ENCODE peak calls at places on chromosomes 2 and 18, in seven cellular contexts. One of them, this sample, is unnamed.

GRCh38 chr18:62458346-62458745 is 64.5 kb upstream of the ZCCHC2 start:
- DNase-seq in naive thymus-derived CD4-positive, alpha-beta T cell: no peak
- DNase-seq in choroid plexus epithelial cell: no peak
- DNase-seq in AG09309: no peak
- DNase-seq in cardiac fibroblast: no peak
- DNase-seq in colonic mucosa: no peak
- DNase-seq in astrocyte of the cerebellum: no peak
- DNase-seq in this sample: no peak

GRCh38 chr2:234978466-234979203 is 26.8 kb downstream of the SH3BP4 start:
- DNase-seq in colonic mucosa: peak
- DNase-seq in choroid plexus epithelial cell: no peak
- DNase-seq in astrocyte of the cerebellum: no peak
- DNase-seq in cardiac fibroblast: peak
- DNase-seq in AG09309: no peak
- DNase-seq in naive thymus-derived CD4-positive, alpha-beta T cell: no peak
- DNase-seq in this sample: no peak

GRCh38 chr2:222701709-222702108 is 30.3 kb downstream of the MOGAT1 start:
- DNase-seq in cardiac fibroblast: no peak
- DNase-seq in astrocyte of the cerebellum: no peak
- DNase-seq in AG09309: no peak
- DNase-seq in choroid plexus epithelial cell: no peak
- DNase-seq in colonic mucosa: no peak
- DNase-seq in naive thymus-derived CD4-positive, alpha-beta T cell: no peak
- DNase-seq in this sample: no peak

GRCh38 chr2:218849721-218850120 is 9.9 kb upstream of the WNT6 start:
- DNase-seq in AG09309: no peak
- DNase-seq in naive thymus-derived CD4-positive, alpha-beta T cell: no peak
- DNase-seq in astrocyte of the cerebellum: no peak
- DNase-seq in colonic mucosa: no peak
- DNase-seq in cardiac fibroblast: peak
- DNase-seq in choroid plexus epithelial cell: no peak
- DNase-seq in this sample: no peak

GRCh38 chr2:19607931-19608762 is 249.7 kb upstream of the OSR1 start:
- DNase-seq in cardiac fibroblast: peak
- DNase-seq in astrocyte of the cerebellum: peak
- DNase-seq in choroid plexus epithelial cell: peak
- DNase-seq in naive thymus-derived CD4-positive, alpha-beta T cell: no peak
- DNase-seq in colonic mucosa: no peak
- DNase-seq in AG09309: no peak
- DNase-seq in this sample: no peak

GRCh38 chr2:88874063-88874657 is 182.7 kb downstream of the RPIA start:
- DNase-seq in cardiac fibroblast: peak
- DNase-seq in choroid plexus epithelial cell: peak
- DNase-seq in astrocyte of the cerebellum: peak
- DNase-seq in naive thymus-derived CD4-positive, alpha-beta T cell: peak
- DNase-seq in AG09309: peak
- DNase-seq in colonic mucosa: peak
- DNase-seq in this sample: no peak

GRCh38 chr18:48818329-48819254 is 132.2 kb downstream of the SMAD7 start:
- DNase-seq in AG09309: no peak
- DNase-seq in naive thymus-derived CD4-positive, alpha-beta T cell: no peak
- DNase-seq in astrocyte of the cerebellum: no peak
- DNase-seq in colonic mucosa: no peak
- DNase-seq in choroid plexus epithelial cell: no peak
- DNase-seq in cardiac fibroblast: no peak
- DNase-seq in this sample: no peak

GRCh38 chr2:224324604-224325003 is 77.3 kb downstream of the FAM124B start:
- DNase-seq in naive thymus-derived CD4-positive, alpha-beta T cell: no peak
- DNase-seq in choroid plexus epithelial cell: no peak
- DNase-seq in cardiac fibroblast: no peak
- DNase-seq in astrocyte of the cerebellum: no peak
- DNase-seq in colonic mucosa: no peak
- DNase-seq in AG09309: no peak
- DNase-seq in this sample: no peak

GRCh38 chr2:41967426-41968181 is 80.2 kb upstream of the PKDCC start:
- DNase-seq in colonic mucosa: peak
- DNase-seq in astrocyte of the cerebellum: no peak
- DNase-seq in naive thymus-derived CD4-positive, alpha-beta T cell: no peak
- DNase-seq in cardiac fibroblast: no peak
- DNase-seq in AG09309: no peak
- DNase-seq in choroid plexus epithelial cell: no peak
- DNase-seq in this sample: no peak

GRCh38 chr18:3340015-3340681 is 78.2 kb downstream of the MYL12B start:
- DNase-seq in AG09309: no peak
- DNase-seq in choroid plexus epithelial cell: peak
- DNase-seq in cardiac fibroblast: peak
- DNase-seq in colonic mucosa: no peak
- DNase-seq in astrocyte of the cerebellum: no peak
- DNase-seq in naive thymus-derived CD4-positive, alpha-beta T cell: no peak
- DNase-seq in this sample: no peak

GRCh38 chr2:72155737-72156136 is 8.1 kb upstream of the CYP26B1 start:
- DNase-seq in choroid plexus epithelial cell: no peak
- DNase-seq in colonic mucosa: no peak
- DNase-seq in cardiac fibroblast: no peak
- DNase-seq in naive thymus-derived CD4-positive, alpha-beta T cell: no peak
- DNase-seq in astrocyte of the cerebellum: no peak
- DNase-seq in AG09309: no peak
- DNase-seq in this sample: no peak

GRCh38 chr2:233627331-233628025 is 8.8 kb upstream of the UGT1A10 start:
- DNase-seq in colonic mucosa: no peak
- DNase-seq in astrocyte of the cerebellum: no peak
- DNase-seq in choroid plexus epithelial cell: no peak
- DNase-seq in AG09309: no peak
- DNase-seq in cardiac fibroblast: no peak
- DNase-seq in naive thymus-derived CD4-positive, alpha-beta T cell: no peak
- DNase-seq in this sample: no peak

GRCh38 chr2:74985983-74986382 is 27.5 kb downstream of the POLE4 start:
- DNase-seq in colonic mucosa: no peak
- DNase-seq in astrocyte of the cerebellum: no peak
- DNase-seq in naive thymus-derived CD4-positive, alpha-beta T cell: no peak
- DNase-seq in cardiac fibroblast: no peak
- DNase-seq in choroid plexus epithelial cell: peak
- DNase-seq in AG09309: no peak
- DNase-seq in this sample: no peak

GRCh38 chr18:62663731-62664336 is 51.5 kb upstream of the PHLPP1 start:
- DNase-seq in cardiac fibroblast: peak
- DNase-seq in AG09309: peak
- DNase-seq in colonic mucosa: no peak
- DNase-seq in astrocyte of the cerebellum: no peak
- DNase-seq in naive thymus-derived CD4-positive, alpha-beta T cell: no peak
- DNase-seq in choroid plexus epithelial cell: peak
- DNase-seq in this sample: peak

GRCh38 chr2:102337012-102337411 is 18.6 kb upstream of the IL18R1 start:
- DNase-seq in AG09309: no peak
- DNase-seq in naive thymus-derived CD4-positive, alpha-beta T cell: no peak
- DNase-seq in cardiac fibroblast: peak
- DNase-seq in colonic mucosa: no peak
- DNase-seq in choroid plexus epithelial cell: peak
- DNase-seq in astrocyte of the cerebellum: no peak
- DNase-seq in this sample: no peak

GRCh38 chr18:48932822-48933510 is 17.8 kb downstream of the SMAD7 start:
- DNase-seq in AG09309: no peak
- DNase-seq in colonic mucosa: no peak
- DNase-seq in cardiac fibroblast: peak
- DNase-seq in astrocyte of the cerebellum: no peak
- DNase-seq in naive thymus-derived CD4-positive, alpha-beta T cell: no peak
- DNase-seq in choroid plexus epithelial cell: peak
- DNase-seq in this sample: no peak

GRCh38 chr2:138600732-138601437 is 99.3 kb downstream of the SPOPL start:
- DNase-seq in colonic mucosa: no peak
- DNase-seq in AG09309: no peak
- DNase-seq in astrocyte of the cerebellum: no peak
- DNase-seq in cardiac fibroblast: peak
- DNase-seq in choroid plexus epithelial cell: no peak
- DNase-seq in naive thymus-derived CD4-positive, alpha-beta T cell: no peak
- DNase-seq in this sample: no peak

GRCh38 chr2:120875431-120875830 is 139.8 kb downstream of the GLI2 start:
- DNase-seq in naive thymus-derived CD4-positive, alpha-beta T cell: no peak
- DNase-seq in cardiac fibroblast: no peak
- DNase-seq in choroid plexus epithelial cell: no peak
- DNase-seq in colonic mucosa: no peak
- DNase-seq in astrocyte of the cerebellum: no peak
- DNase-seq in AG09309: no peak
- DNase-seq in this sample: no peak

GRCh38 chr18:48868468-48869466 is 82.0 kb downstream of the SMAD7 start:
- DNase-seq in cardiac fibroblast: no peak
- DNase-seq in colonic mucosa: no peak
- DNase-seq in naive thymus-derived CD4-positive, alpha-beta T cell: no peak
- DNase-seq in AG09309: no peak
- DNase-seq in astrocyte of the cerebellum: no peak
- DNase-seq in choroid plexus epithelial cell: peak
- DNase-seq in this sample: peak

GRCh38 chr2:43097650-43098049 is 128.8 kb downstream of the ZFP36L2 start:
- DNase-seq in colonic mucosa: no peak
- DNase-seq in cardiac fibroblast: no peak
- DNase-seq in AG09309: no peak
- DNase-seq in naive thymus-derived CD4-positive, alpha-beta T cell: no peak
- DNase-seq in astrocyte of the cerebellum: no peak
- DNase-seq in choroid plexus epithelial cell: no peak
- DNase-seq in this sample: no peak

GRCh38 chr2:128276878-128277675 is 41.6 kb downstream of the HS6ST1 start:
- DNase-seq in choroid plexus epithelial cell: no peak
- DNase-seq in AG09309: no peak
- DNase-seq in astrocyte of the cerebellum: peak
- DNase-seq in naive thymus-derived CD4-positive, alpha-beta T cell: no peak
- DNase-seq in cardiac fibroblast: no peak
- DNase-seq in colonic mucosa: no peak
- DNase-seq in this sample: no peak

GRCh38 chr18:50594931-50595330 is 35.0 kb downstream of the MAPK4 start:
- DNase-seq in naive thymus-derived CD4-positive, alpha-beta T cell: no peak
- DNase-seq in cardiac fibroblast: no peak
- DNase-seq in AG09309: no peak
- DNase-seq in choroid plexus epithelial cell: peak
- DNase-seq in colonic mucosa: no peak
- DNase-seq in astrocyte of the cerebellum: no peak
- DNase-seq in this sample: no peak

GRCh38 chr2:16378031-16378430 is 287.6 kb downstream of the CYRIA start:
- DNase-seq in colonic mucosa: no peak
- DNase-seq in naive thymus-derived CD4-positive, alpha-beta T cell: no peak
- DNase-seq in astrocyte of the cerebellum: no peak
- DNase-seq in AG09309: no peak
- DNase-seq in cardiac fibroblast: no peak
- DNase-seq in choroid plexus epithelial cell: no peak
- DNase-seq in this sample: no peak

GRCh38 chr18:61216086-61216485 is 117.1 kb upstream of the CDH20 start:
- DNase-seq in astrocyte of the cerebellum: no peak
- DNase-seq in AG09309: no peak
- DNase-seq in naive thymus-derived CD4-positive, alpha-beta T cell: no peak
- DNase-seq in colonic mucosa: no peak
- DNase-seq in cardiac fibroblast: no peak
- DNase-seq in choroid plexus epithelial cell: no peak
- DNase-seq in this sample: no peak

GRCh38 chr2:96893289-96894150 is 23.6 kb upstream of the SEMA4C start:
- DNase-seq in colonic mucosa: no peak
- DNase-seq in choroid plexus epithelial cell: no peak
- DNase-seq in astrocyte of the cerebellum: no peak
- DNase-seq in cardiac fibroblast: no peak
- DNase-seq in naive thymus-derived CD4-positive, alpha-beta T cell: no peak
- DNase-seq in AG09309: no peak
- DNase-seq in this sample: no peak
- H3K4me3 ChIP-seq in colonic mucosa: no peak
- H3K4me3 ChIP-seq in choroid plexus epithelial cell: no peak
- H3K4me3 ChIP-seq in astrocyte of the cerebellum: no peak
- H3K4me3 ChIP-seq in cardiac fibroblast: no peak
- H3K4me3 ChIP-seq in naive thymus-derived CD4-positive, alpha-beta T cell: no peak
- H3K4me3 ChIP-seq in AG09309: no peak
- H3K4me3 ChIP-seq in this sample: no peak

DNA sequence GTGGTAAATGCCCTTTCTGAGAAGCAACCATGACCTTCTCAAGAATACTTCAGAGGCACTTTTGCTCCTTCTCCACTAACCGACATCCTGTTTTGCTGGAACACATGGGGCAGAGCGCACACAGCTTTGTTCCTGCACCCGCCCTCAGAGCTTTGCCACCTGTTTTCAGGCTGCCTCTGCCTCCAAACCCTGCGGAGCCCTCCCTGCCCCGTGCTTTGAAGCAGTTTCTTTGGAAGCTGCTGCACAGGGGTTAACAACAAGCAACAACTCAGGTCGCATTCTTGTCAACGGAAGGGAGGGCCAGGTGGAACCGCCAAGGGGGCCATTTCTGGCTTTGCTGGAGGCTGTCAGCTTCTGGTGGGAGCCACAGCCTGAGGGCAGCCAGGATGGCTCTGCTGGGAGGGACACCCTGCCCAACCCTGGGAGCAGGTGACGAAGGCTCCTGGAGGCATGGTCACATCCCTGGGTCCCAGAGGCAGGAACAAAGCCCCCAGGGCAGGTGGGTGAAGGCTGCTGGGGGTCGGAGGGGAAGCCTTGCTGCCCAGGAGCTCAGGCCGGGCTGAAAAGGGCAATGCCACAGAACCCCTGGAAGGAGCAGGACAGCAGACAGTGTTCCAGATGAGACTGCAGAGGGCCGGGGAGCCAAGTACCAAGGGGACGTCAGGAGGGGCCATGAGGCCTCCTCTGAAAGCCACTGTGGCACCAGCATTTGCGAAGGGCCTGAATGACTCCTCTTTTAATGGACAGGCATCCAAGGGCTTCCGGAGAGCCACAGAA is 46.8 kb downstream of the MRPS5 start:
- DNase-seq in choroid plexus epithelial cell: no peak
- DNase-seq in colonic mucosa: no peak
- DNase-seq in cardiac fibroblast: no peak
- DNase-seq in naive thymus-derived CD4-positive, alpha-beta T cell: peak
- DNase-seq in AG09309: no peak
- DNase-seq in astrocyte of the cerebellum: no peak
- DNase-seq in this sample: no peak
- H3K4me3 ChIP-seq in choroid plexus epithelial cell: no peak
- H3K4me3 ChIP-seq in colonic mucosa: no peak
- H3K4me3 ChIP-seq in cardiac fibroblast: no peak
- H3K4me3 ChIP-seq in naive thymus-derived CD4-positive, alpha-beta T cell: peak
- H3K4me3 ChIP-seq in AG09309: no peak
- H3K4me3 ChIP-seq in astrocyte of the cerebellum: no peak
- H3K4me3 ChIP-seq in this sample: no peak

DNA sequence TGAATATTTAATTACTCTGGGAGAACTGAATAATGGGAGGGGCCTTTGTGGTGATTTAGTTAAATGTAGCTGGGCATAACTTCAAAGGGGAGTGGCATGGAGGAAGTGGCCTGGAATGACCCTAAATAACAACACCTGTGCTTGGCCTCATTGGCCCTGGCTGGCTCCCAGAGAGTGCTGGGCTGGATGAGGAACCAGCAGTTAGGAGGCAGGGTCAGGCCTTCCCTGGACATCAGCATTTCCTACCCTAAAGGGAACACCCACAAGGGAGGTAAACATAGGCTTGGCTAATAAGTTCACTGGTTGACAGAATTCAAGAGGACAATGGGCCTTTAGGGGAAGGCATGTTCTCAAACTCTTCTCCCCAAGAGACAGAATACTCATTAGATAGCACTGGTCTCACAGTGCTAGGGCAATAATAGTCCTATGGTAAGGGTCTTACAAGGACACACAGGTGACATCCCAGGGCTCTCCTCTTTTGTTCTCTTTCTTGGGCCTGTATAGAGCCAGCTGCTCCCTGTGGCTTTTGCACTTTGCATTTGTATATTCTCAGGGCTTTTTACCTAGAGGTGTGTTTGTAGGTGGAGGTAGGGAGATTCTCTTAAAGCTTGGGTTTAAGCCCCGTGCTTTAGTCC is 106.8 kb downstream of the ZNF519 start:
- DNase-seq in cardiac fibroblast: no peak
- DNase-seq in AG09309: no peak
- DNase-seq in choroid plexus epithelial cell: no peak
- DNase-seq in naive thymus-derived CD4-positive, alpha-beta T cell: no peak
- DNase-seq in colonic mucosa: peak
- DNase-seq in astrocyte of the cerebellum: no peak
- DNase-seq in this sample: no peak
- H3K4me3 ChIP-seq in cardiac fibroblast: no peak
- H3K4me3 ChIP-seq in AG09309: no peak
- H3K4me3 ChIP-seq in choroid plexus epithelial cell: no peak
- H3K4me3 ChIP-seq in naive thymus-derived CD4-positive, alpha-beta T cell: no peak
- H3K4me3 ChIP-seq in colonic mucosa: no peak
- H3K4me3 ChIP-seq in astrocyte of the cerebellum: no peak
- H3K4me3 ChIP-seq in this sample: no peak

GRCh38 chr18:21831413-21831831 is 90.8 kb downstream of the MIB1 start:
- DNase-seq in cardiac fibroblast: peak
- DNase-seq in colonic mucosa: no peak
- DNase-seq in naive thymus-derived CD4-positive, alpha-beta T cell: no peak
- DNase-seq in AG09309: peak
- DNase-seq in astrocyte of the cerebellum: no peak
- DNase-seq in choroid plexus epithelial cell: peak
- DNase-seq in this sample: no peak
- H3K4me3 ChIP-seq in cardiac fibroblast: no peak
- H3K4me3 ChIP-seq in colonic mucosa: no peak
- H3K4me3 ChIP-seq in naive thymus-derived CD4-positive, alpha-beta T cell: no peak
- H3K4me3 ChIP-seq in AG09309: no peak
- H3K4me3 ChIP-seq in astrocyte of the cerebellum: no peak
- H3K4me3 ChIP-seq in choroid plexus epithelial cell: no peak
- H3K4me3 ChIP-seq in this sample: no peak

This sample was measured in GM12864.